ENCODE peak calls at places on chromosome 1, in ten cellular contexts. V is HEK293T, B is NCI-H146, Q is sigmoid colon, S is left ventricle myocardium inferior, C is Kasumi-1, J is tibial artery, R is SJSA1, M is NCI-H1092 treated with DMSO at 0.1 percent for 48 hours, L is NCI-H345. N is an unnamed sample.

GRCh38 chr1:61093525-61094137 is 11.3 kb downstream of the NFIA start:
- DNase-seq in V (no peak), B (no peak), Q (no peak), S (no peak), C (no peak), J (no peak), R (no peak), M (no peak), L (no peak), N (no peak)

GRCh38 chr1:208089971-208090755 is 154.0 kb downstream of the PLXNA2 start:
- DNase-seq in V (no peak), B (no peak), Q (peak), S (peak), C (no peak), J (peak), R (peak), M (peak), L (no peak), N (no peak)

GRCh38 chr1:188489336-188490112 is 1660.8 kb downstream of the PLA2G4A start:
- DNase-seq in V (no peak), B (no peak), Q (no peak), S (no peak), C (no peak), J (no peak), R (no peak), M (no peak), L (no peak), N (no peak)

GRCh38 chr1:31920986-31921385 is 17.2 kb downstream of the PTP4A2 start:
- DNase-seq in V (no peak), B (no peak), Q (no peak), S (no peak), C (no peak), J (no peak), R (no peak), M (no peak), L (no peak), N (no peak)

GRCh38 chr1:196734460-196734859 is 40.2 kb upstream of the CFHR3 start:
- DNase-seq in V (no peak), B (no peak), Q (no peak), S (no peak), C (no peak), J (no peak), R (no peak), M (no peak), L (no peak), N (no peak)

GRCh38 chr1:218701131-218701530 is 356.0 kb downstream of the TGFB2 start:
- DNase-seq in V (no peak), B (no peak), Q (no peak), S (no peak), C (no peak), J (no peak), R (no peak), M (no peak), L (no peak), N (no peak)

GRCh38 chr1:153525088-153525713 is 10.6 kb downstream of the S100A6 start:
- DNase-seq in V (no peak), B (no peak), Q (peak), S (no peak), C (no peak), J (peak), R (no peak), M (no peak), L (no peak), N (no peak)

GRCh38 chr1:109368464-109368863 is 29.3 kb downstream of the SORT1 start:
- DNase-seq in V (no peak), B (no peak), Q (no peak), S (no peak), C (no peak), J (no peak), R (no peak), M (no peak), L (no peak), N (no peak)

GRCh38 chr1:7541629-7542028 is 229.5 kb upstream of the VAMP3 start:
- DNase-seq in V (no peak), B (no peak), Q (no peak), S (no peak), C (no peak), J (no peak), R (no peak), M (no peak), L (no peak), N (peak)

GRCh38 chr1:200989337-200989736 is 34.2 kb downstream of the KIF21B start:
- DNase-seq in V (no peak), B (no peak), Q (no peak), S (no peak), C (no peak), J (no peak), R (no peak), M (no peak), L (no peak), N (no peak)

GRCh38 chr1:69494171-69494570 is 73.6 kb upstream of the LRRC7 start:
- DNase-seq in V (no peak), B (no peak), Q (no peak), S (no peak), C (no peak), J (no peak), R (no peak), M (no peak), L (no peak), N (no peak)